ENCODE peak calls at places on chromosome 1, in eight cellular contexts. J, E, S, G, U, K, A and V are unnamed samples.
A peak's percentile ranks its signal among the peaks of the same experiment; 100 is the strongest.

GRCh38 chr1:235557495-235557894 is 53.2 kb upstream of the B3GALNT2 start:
- DNase-seq in J (no peak), E (no peak), S (peak; percentile 53), G (no peak), U (peak; percentile 78), K (no peak), A (no peak), V (no peak)

GRCh38 chr1:68116643-68117235 is 66.3 kb upstream of the DIRAS3 start:
- DNase-seq in J (peak; percentile 52), E (peak; percentile 52), S (peak; percentile 66), G (peak; percentile 6), U (peak; percentile 72), K (no peak), A (peak; percentile 53), V (no peak)

GRCh38 chr1:226951286-226952120 is 11.4 kb downstream of the COQ8A start:
- DNase-seq in J (no peak), E (no peak), S (no peak), G (no peak), U (no peak), K (no peak), A (no peak), V (no peak)

GRCh38 chr1:58395355-58395754 is 151.2 kb downstream of the OMA1 start:
- DNase-seq in J (no peak), E (no peak), S (no peak), G (no peak), U (no peak), K (no peak), A (peak; percentile 78), V (no peak)

GRCh38 chr1:165456114-165456513 is 11.2 kb upstream of the RXRG start:
- DNase-seq in J (no peak), E (no peak), S (no peak), G (no peak), U (no peak), K (no peak), A (no peak), V (no peak)

GRCh38 chr1:115088871-115089442 is 346 bp downstream of the TSPAN2 start:
- DNase-seq in J (no peak), E (no peak), S (no peak), G (no peak), U (no peak), K (no peak), A (no peak), V (no peak)

GRCh38 chr1:228141082-228141870 is 1.2 kb downstream of the GUK1 start:
- DNase-seq in J (peak; percentile 78), E (peak; percentile 58), S (peak; percentile 79), G (no peak), U (no peak), K (peak; percentile 77), A (peak; percentile 33), V (no peak)

GRCh38 chr1:156487862-156488261 is 12.7 kb downstream of the MEF2D start:
- DNase-seq in J (no peak), E (peak; percentile 66), S (no peak), G (peak; percentile 30), U (no peak), K (no peak), A (no peak), V (no peak)

GRCh38 chr1:236168716-236169429 is 26.5 kb downstream of the GPR137B start:
- DNase-seq in J (peak; percentile 52), E (no peak), S (peak; percentile 44), G (no peak), U (peak; percentile 62), K (peak; percentile 79), A (peak; percentile 44), V (peak; percentile 71)

GRCh38 chr1:59285691-59286090 is 11.2 kb upstream of the FGGY start:
- DNase-seq in J (no peak), E (no peak), S (no peak), G (no peak), U (no peak), K (no peak), A (no peak), V (no peak)

GRCh38 chr1:235098991-235099390 is 29.6 kb downstream of the TOMM20 start:
- DNase-seq in J (no peak), E (no peak), S (no peak), G (no peak), U (no peak), K (no peak), A (no peak), V (no peak)

DNA sequence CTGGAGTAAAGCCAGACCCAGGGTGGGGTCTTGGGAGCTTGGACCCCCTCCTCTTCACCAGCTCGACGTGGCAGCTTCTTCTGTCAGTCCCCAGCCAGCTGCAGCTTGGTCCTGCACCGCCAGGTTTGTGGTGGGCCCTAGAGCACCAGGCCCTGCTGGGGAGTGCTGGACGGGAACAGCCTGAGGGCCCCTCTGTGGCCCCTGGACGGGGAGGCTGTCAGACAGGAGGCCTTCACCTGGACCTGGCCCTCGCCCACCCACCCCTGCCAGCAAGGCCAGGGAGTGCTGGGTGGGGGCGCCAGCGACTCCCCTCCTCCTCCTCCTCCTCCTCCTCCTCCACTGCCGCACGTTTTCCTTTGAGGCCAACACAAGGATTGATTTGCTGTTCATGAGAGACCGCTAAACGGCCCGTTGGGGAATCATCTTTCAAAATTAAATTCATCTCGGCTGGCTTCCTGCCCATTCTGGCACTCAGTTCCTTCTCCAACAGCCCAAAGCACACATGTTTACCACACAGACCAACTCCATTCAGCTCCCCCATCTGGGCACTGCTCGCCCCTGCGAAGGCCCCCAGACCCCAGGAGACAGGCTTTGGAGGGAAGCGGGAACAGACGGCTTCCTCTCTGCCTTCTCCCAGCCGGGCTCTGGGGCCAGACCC is 1.0 kb downstream of the MEGF6 start:
- DNase-seq in J (no peak), E (no peak), S (no peak), G (no peak), U (peak; percentile 66), K (no peak), A (peak; percentile 46), V (no peak)
- TF ChIP-seq POLR2AphosphoS5 in J (no peak), E (no peak), S (no peak), G (no peak), U (no peak), K (no peak), A (no peak), V (no peak)

DNA sequence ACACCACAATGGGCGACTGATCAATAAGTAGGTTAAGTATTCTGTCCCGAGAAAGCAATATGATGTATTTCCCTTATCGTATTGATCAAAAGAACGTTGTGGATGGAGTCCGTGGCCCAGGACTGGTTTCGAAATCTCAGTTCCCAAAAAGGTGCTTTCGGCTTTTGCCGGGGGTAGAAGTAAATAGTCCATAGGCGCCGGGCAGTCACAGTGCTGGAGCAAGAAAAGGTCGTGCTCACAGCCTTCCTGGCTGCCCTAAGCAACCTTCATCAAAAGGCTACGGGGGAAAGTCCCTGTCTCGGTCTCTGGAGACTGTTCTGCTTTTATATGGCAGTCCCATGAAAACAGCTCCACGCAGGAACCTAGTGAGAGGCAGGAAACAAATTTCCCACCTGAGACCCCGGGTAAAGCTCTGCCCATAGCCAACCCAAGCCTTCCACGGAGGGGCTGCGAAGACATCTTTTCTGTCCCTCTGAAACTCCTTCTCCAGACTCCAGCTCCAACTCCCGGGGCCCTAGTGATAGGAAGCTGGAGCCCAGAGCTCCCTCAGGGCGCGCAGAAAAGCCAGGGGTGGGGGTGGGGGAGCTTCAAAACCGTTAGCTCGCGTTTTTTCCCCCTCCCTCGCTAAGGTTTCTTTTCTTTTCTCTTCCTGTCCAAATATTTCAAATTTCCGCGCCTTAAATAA is 7.0 kb downstream of the CDKN2C start:
- DNase-seq in J (no peak), E (no peak), S (peak; percentile 82), G (no peak), U (peak; percentile 50), K (no peak), A (peak; percentile 55), V (no peak)
- TF ChIP-seq POLR2AphosphoS5 in J (no peak), E (no peak), S (peak; percentile 54), G (no peak), U (no peak), K (no peak), A (no peak), V (no peak)

GRCh38 chr1:98661544-98662353 is at the start of gene SNX7:
- DNase-seq in J (peak; percentile 88), E (peak; percentile 89), S (peak; percentile 2), G (no peak), U (peak; percentile 86), K (peak; percentile 91), A (peak; percentile 83), V (peak; percentile 89)

GRCh38 chr1:98662354-98662665 is 789 bp downstream of the SNX7 start:
- DNase-seq in J (no peak), E (no peak), S (no peak), G (no peak), U (no peak), K (no peak), A (no peak), V (no peak)

GRCh38 chr1:98659879-98660278 is 1.6 kb upstream of the SNX7 start:
- DNase-seq in J (no peak), E (no peak), S (no peak), G (no peak), U (no peak), K (no peak), A (no peak), V (no peak)

DNA sequence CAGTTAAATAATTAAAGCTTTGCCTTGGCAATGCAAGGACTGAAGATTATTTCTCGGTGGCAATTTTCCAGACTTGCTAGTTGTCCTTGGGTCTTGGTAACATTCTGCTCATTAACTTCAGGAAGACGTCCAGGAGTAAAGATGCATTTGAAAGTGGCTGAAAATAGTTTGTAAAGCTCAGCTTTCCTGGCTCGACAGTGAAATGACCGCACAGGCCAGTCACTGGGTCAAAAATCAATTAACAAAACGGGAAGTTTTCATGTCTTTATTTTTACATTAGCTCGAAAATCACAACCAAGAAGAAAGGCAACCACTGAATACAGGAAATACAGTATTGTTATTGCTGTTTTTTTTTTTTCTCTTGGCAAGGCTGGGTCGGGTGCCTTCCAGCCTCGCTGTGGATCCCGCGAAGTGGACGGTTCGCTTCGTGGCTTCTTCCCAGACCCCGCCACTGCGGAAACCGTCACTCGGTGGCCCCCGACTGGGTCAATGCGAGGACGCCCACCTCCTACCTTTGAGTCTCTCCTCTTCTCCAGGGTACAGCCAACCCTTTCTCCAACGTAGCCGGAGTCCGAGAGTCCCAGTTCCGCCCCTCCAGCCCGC is 479 bp upstream of the SNX7 start:
- DNase-seq in J (no peak), E (no peak), S (no peak), G (no peak), U (no peak), K (no peak), A (no peak), V (no peak)
- TF ChIP-seq POLR2AphosphoS5 in J (no peak), E (no peak), S (no peak), G (no peak), U (peak; percentile 54), K (peak; percentile 75), A (no peak), V (no peak)

GRCh38 chr1:23099171-23099536 is 69.5 kb downstream of the LUZP1 start:
- DNase-seq in J (no peak), E (no peak), S (no peak), G (no peak), U (no peak), K (no peak), A (no peak), V (no peak)

GRCh38 chr1:23100074-23100748 is 68.4 kb downstream of the LUZP1 start:
- DNase-seq in J (peak; percentile 30), E (no peak), S (no peak), G (peak; percentile 72), U (peak; percentile 60), K (peak; percentile 76), A (peak; percentile 59), V (peak; percentile 81)

GRCh38 chr1:23097316-23097715 is 71.3 kb downstream of the LUZP1 start:
- DNase-seq in J (no peak), E (no peak), S (no peak), G (no peak), U (no peak), K (no peak), A (no peak), V (no peak)

GRCh38 chr1:23101101-23101827 is 67.4 kb downstream of the LUZP1 start:
- DNase-seq in J (no peak), E (no peak), S (no peak), G (no peak), U (no peak), K (no peak), A (no peak), V (no peak)

GRCh38 chr1:23098463-23099170 is 70.0 kb downstream of the LUZP1 start:
- DNase-seq in J (peak; percentile 66), E (peak; percentile 65), S (peak; percentile 84), G (no peak), U (peak; percentile 89), K (peak; percentile 81), A (peak; percentile 78), V (no peak)
- TF ChIP-seq POLR2AphosphoS5 in J (no peak), E (no peak), S (peak; percentile 22), G (no peak), U (no peak), K (no peak), A (no peak), V (no peak)